ENCODE peak calls at places on chromosomes 4 and X, in five cellular contexts. H is astrocyte; E is CD4-positive, alpha-beta T cell; O is MCF 10A; G is kidney epithelial cell. T is an unnamed sample.

GRCh38 chr4:102792361-102792936 is 31.7 kb upstream of the MANBA start:
- DNase-seq in H (no peak), E (no peak), O (no peak), G (no peak), T (no peak)

GRCh38 chr4:158824425-158825274 is 55.8 kb downstream of the FNIP2 start:
- DNase-seq in H (peak), E (no peak), O (no peak), G (peak), T (no peak)

GRCh38 chrX:46630141-46630540 is 56.6 kb downstream of the CHST7 start:
- DNase-seq in H (peak), E (no peak), O (no peak), G (no peak), T (no peak)

GRCh38 chrX:155326610-155327009 is 7.8 kb downstream of the CLIC2 start:
- DNase-seq in H (no peak), E (no peak), O (no peak), G (no peak), T (no peak)

GRCh38 chr4:99447079-99447478 is 11.9 kb upstream of the ADH7 start:
- DNase-seq in H (peak), E (no peak), O (peak), G (peak), T (no peak)

GRCh38 chrX:72340572-72340971 is 34.9 kb upstream of the CITED1 start:
- DNase-seq in H (no peak), E (no peak), O (no peak), G (no peak), T (no peak)

GRCh38 chrX:32448320-32448719 is 763.0 kb downstream of the DMD start:
- DNase-seq in H (no peak), E (no peak), O (peak), G (no peak), T (no peak)

GRCh38 chr4:7756071-7756470 is 183.6 kb downstream of the AFAP1 start:
- DNase-seq in H (no peak), E (no peak), O (no peak), G (no peak), T (no peak)

GRCh38 chrX:138485767-138486166 is 225.8 kb downstream of the FGF13 start:
- DNase-seq in H (no peak), E (no peak), O (no peak), G (no peak), T (no peak)
- TF ChIP-seq CTCF in H (no peak), E (no peak), O (no peak), G (no peak), T (no peak)

DNA sequence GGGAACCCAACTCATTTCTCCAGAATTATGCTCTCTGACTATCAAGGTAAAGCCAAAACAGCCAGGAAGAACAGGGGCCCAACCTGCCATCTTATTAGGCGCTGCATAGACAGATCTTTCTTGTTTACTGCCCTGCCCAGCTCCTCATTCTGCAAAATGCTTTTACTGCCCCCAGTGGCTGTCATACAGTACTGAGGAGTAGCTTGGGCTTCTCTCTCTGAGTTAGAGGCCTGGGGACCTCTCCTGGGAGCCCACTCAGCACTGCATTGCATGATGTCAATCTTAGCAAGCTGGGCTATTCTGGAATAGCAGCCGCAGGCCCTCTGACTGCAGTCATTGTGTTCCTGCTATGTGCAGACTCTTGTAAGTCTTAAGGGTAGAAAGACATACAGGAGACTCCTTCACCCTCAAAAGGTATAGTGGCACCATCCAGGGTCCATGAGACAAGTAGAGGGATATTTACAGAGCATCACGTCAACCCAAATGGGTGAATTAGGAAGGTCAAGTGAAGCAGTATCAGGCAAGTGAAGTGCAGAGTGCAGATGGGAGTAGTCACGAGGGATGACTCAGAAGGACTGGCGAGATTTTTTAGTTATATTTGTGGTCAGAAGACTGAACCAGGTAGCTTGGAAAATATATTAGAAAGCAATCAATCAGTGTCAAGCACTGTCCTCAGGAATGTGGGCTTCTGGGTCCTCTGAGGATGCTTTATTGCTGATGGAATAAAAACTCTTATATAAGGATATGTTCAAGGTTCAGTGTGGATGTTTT is 294.1 kb upstream of the SFRP2 start:
- DNase-seq in H (peak), E (no peak), O (peak), G (peak), T (no peak)
- TF ChIP-seq CTCF in H (peak), E (no peak), O (peak), G (peak), T (peak)

GRCh38 chr4:18570370-18570769 is 548.8 kb upstream of the LCORL start:
- DNase-seq in H (no peak), E (no peak), O (no peak), G (no peak), T (no peak)
- TF ChIP-seq CTCF in H (no peak), E (no peak), O (no peak), G (no peak), T (no peak)

GRCh38 chr4:26004290-26004689 is 90.3 kb downstream of the SMIM20 start:
- DNase-seq in H (no peak), E (no peak), O (no peak), G (no peak), T (no peak)
- TF ChIP-seq CTCF in H (no peak), E (no peak), O (no peak), G (no peak), T (no peak)

DNA sequence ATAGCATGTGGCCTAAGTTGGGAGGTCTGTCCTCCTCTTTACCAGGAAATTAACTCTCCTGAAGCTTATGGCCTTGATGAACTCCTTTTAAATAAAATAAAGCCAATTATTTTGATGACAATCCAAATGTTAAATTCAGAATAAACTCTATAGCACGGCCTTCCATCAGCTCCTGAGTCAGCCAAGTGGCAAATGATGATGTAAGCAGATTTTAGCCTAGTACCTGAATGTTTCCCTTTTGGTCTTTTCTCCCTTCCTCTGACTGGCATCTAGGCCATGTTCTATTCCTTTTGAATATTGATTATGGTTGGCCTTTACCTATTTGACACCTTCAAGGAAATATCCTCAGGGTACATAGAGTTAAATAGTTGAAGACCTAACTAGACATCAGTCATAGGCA is 76.2 kb downstream of the PARM1 start:
- DNase-seq in H (no peak), E (no peak), O (no peak), G (no peak), T (no peak)
- TF ChIP-seq CTCF in H (no peak), E (no peak), O (no peak), G (no peak), T (no peak)